ENCODE peak calls at places on chromosomes 7 and 10, in four cellular contexts. P is NT2/D1, X is adipocyte, R is HCT116. S is an unnamed sample.

GRCh38 chr7:157077986-157078644 is 60.6 kb upstream of the UBE3C start:
- DNase-seq in P (no peak), R (no peak), X (peak; percentile 14), S (no peak)

GRCh38 chr10:1358860-1359598 is 302.8 kb downstream of the WDR37 start:
- DNase-seq in R (no peak), P (no peak), X (no peak), S (no peak)

GRCh38 chr10:89670926-89671325 is 25.9 kb upstream of the PANK1 start:
- DNase-seq in P (no peak), X (peak; percentile 15), R (no peak), S (no peak)

GRCh38 chr7:149196151-149196704 is 882 bp downstream of the ZNF282 start:
- DNase-seq in P (no peak), X (peak; percentile 49), R (no peak), S (no peak)

GRCh38 chr10:123974406-123974805 is 82.8 kb upstream of the CPXM2 start:
- DNase-seq in R (peak; percentile 99), P (no peak), X (no peak), S (no peak)

GRCh38 chr7:46854958-46855473 is 726.9 kb downstream of the TNS3 start:
- DNase-seq in R (no peak), X (peak; percentile 52), P (no peak), S (no peak)

GRCh38 chr7:50211306-50212015 is 93.1 kb upstream of the IKZF1 start:
- DNase-seq in X (no peak), R (no peak), P (no peak), S (no peak)

GRCh38 chr7:131219277-131220041 is 108.2 kb upstream of the MKLN1 start:
- DNase-seq in R (no peak), P (peak; percentile 47), X (no peak), S (no peak)

GRCh38 chr7:79787101-79787500 is 333.6 kb upstream of the MAGI2 start:
- DNase-seq in X (no peak), P (no peak), R (no peak), S (no peak)

GRCh38 chr10:77456414-77456813 is 181.2 kb downstream of the KCNMA1 start:
- DNase-seq in R (no peak), X (no peak), P (no peak), S (no peak)

GRCh38 chr7:66152538-66153191 is 38.0 kb downstream of the CRCP start:
- DNase-seq in P (peak; percentile 58), R (no peak), X (peak; percentile 62), S (peak; percentile 14)

GRCh38 chr7:116211006-116211912 is 920 bp downstream of the TES start:
- DNase-seq in X (peak; percentile 94), P (peak; percentile 36), R (peak; percentile 93), S (peak; percentile 15)

GRCh38 chr10:67492317-67493019 is 203.5 kb downstream of the CTNNA3 start:
- DNase-seq in P (no peak), R (no peak), X (peak; percentile 22), S (no peak)

GRCh38 chr10:63866747-63867140 is 345.5 kb downstream of the REEP3 start:
- DNase-seq in R (peak; percentile 51), X (peak; percentile 25), P (no peak), S (no peak)

GRCh38 chr10:50510517-50511473 is 113.0 kb downstream of the SGMS1 start:
- DNase-seq in R (no peak), X (no peak), P (no peak), S (no peak)

GRCh38 chr10:75611972-75612331 is 180.5 kb downstream of the LRMDA start:
- DNase-seq in R (no peak), X (no peak), P (no peak), S (no peak)

GRCh38 chr10:103490986-103491314 is 2.6 kb upstream of the NEURL1 start:
- DNase-seq in P (no peak), R (no peak), X (no peak), S (no peak)

GRCh38 chr7:26188291-26188999 is 12.1 kb downstream of the HNRNPA2B1 start:
- DNase-seq in R (no peak), X (no peak), P (no peak), S (no peak)

GRCh38 chr10:62075912-62076311 is 174.4 kb downstream of the ARID5B start:
- DNase-seq in X (no peak), P (no peak), R (no peak), S (no peak)

GRCh38 chr7:123601530-123601929 is at the start of gene ASB15:
- DNase-seq in P (no peak), R (no peak), X (no peak), S (no peak)

GRCh38 chr7:130141161-130141857 is 63.9 kb downstream of the TMEM209 start:
- DNase-seq in R (no peak), P (peak; percentile 92), X (peak; percentile 57), S (peak; percentile 82)

GRCh38 chr7:136555933-136556332 is 312.5 kb upstream of the CHRM2 start:
- DNase-seq in P (no peak), X (peak; percentile 11), R (no peak), S (no peak)

DNA sequence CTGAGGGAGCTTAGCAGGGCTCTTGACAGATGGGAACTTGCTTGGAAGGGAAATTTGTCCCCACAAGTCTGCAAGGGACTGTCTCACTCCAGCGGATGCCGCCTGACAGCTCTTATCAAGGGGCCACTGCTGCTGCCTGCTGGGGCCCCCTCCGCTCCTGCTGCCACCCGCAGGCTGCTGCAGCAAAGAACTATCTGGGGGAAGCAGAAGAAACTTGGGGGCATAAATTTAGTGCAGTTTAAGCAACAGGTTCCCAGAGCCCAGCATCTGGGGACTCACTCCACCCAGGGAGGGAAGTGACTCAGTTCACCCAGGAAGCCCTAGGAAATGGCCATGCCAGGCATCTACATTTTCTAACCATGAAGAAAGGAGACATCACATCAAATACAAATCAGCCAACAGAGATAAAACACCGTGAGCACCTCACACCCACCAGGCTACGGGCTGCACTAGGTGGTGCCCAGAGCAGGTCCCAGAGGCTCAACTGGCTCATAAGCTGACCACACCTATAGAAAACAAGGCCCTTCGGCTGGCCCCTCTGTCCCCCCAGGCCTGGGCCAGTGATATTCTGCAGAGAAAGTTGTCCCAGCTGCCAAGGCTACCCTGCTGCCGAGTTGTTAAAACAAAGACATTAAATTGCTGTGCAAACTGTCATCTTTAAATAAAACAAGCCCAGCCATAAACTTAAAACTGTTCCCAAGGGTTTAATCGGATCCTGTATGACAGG is 3.7 kb downstream of the RGS10 start:
- DNase-seq in X (no peak), R (no peak), P (no peak), S (no peak)
- H3K9ac ChIP-seq in X (no peak overlapping the region), R (no peak overlapping the region), P (no peak overlapping the region), S (no peak overlapping the region)

DNA sequence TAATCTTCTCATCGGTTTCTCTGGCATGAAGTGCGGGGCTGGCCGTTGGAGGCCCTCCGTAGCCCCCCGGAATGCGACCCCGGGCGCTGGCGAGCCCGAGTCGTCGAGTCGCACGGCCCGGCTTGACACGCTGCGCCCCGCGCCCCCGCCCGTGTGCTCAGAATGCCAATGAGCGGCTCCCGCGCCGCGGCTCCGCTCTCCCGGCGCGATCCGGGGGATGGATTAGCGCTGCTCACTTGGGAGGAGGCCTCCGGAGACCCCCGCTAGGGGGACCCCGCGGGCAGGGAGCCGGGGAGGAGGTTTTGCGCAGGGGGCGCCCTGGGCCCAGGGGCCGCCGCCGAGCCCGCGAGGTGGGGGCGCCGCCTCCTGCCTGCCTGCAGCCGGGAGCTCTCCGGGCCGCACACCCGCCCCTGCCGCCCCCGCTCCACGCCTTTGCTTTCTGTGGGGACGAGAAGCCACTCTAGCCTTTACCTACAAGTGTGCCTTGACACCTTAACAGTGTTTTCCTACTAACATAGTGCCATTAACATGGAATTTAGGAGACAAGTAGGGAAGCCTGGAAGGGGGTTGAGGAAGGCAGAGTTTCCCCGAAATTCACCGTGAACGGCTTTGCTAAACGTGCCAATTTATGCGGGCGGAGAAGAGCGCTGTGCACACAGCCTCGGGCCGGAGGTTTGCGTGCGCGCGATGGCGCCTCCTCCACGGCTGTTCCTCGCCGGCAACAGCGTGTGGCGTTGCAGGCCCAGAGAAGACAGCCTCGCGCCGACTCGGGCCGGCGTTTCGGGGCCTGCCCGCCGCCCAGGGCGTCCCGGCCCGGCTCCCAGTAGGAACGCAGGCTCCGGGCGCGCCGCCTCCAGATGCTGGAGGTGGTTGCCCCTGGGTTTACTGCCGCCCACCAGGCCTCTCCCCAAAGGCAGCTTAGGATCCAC is 7.1 kb downstream of the SHH start:
- DNase-seq in R (no peak), X (peak; percentile 81), P (peak; percentile 75), S (peak; percentile 85)
- H3K27me3 ChIP-seq in R (no peaks in the 10 kb centered on the region), X (peaks cover 42% of the 10 kb centered on the region), P (peaks cover 81% of the 10 kb centered on the region), S (peaks cover 45% of the 10 kb centered on the region)

DNA sequence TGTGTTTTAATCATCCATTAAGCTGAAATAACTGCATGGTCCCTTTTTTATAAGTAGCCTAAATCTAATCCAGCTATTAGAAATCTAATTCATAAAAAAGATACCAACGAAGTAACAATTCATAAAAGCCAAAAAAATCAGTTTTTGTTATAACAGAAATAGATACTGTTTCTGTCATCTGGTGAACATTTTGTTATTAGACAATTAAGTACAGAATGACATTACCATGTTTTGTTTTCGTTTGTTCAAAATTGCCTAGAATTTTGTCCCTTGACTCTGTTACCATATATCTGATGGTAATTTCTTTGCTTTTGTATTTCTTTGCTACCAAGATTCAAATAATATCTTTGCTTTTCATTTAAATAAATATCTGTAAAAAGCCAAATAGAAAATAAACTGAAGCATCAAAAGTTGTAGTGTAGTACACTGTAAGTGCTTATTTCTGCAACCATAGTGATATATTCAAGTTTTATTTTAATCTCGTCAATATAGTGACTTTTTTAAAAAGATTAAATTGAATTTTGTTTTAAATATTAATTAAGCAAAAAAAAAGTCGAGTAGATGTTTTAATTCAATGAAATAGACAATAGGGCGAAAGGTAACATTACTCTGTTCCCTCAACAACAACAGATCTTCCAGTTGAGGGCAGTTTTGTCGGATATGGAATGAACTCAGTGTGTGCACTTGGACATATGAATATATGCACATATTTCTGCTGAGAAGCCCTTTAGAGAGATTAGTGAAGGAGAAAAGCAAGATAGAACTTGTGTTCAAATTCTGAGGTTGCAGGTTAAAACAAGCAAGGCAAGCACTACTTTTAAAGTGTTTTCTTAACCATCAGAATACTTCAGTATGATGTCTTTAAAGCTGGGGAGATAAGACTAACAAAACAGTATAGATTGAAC is 7.9 kb upstream of the IGF2BP3 start:
- DNase-seq in P (no peak), R (no peak), X (no peak), S (no peak)
- H3K9ac ChIP-seq in P (no peak overlapping the region), R (no peak overlapping the region), X (no peak overlapping the region), S (no peak overlapping the region)

GRCh38 chr10:80501381-80501912 is 36.3 kb upstream of the SH2D4B start:
- DNase-seq in P (no peak), R (no peak), X (no peak), S (no peak)

GRCh38 chr10:80502621-80503583 is 34.8 kb upstream of the SH2D4B start:
- DNase-seq in R (no peak), X (no peak), P (no peak), S (no peak)

GRCh38 chr10:80498833-80499671 is 38.6 kb upstream of the SH2D4B start:
- DNase-seq in P (peak; percentile 42), R (peak; percentile 85), X (peak; percentile 98), S (no peak)

GRCh38 chr10:80501913-80502521 is 35.7 kb upstream of the SH2D4B start:
- DNase-seq in R (no peak), X (no peak), P (no peak), S (no peak)

DNA sequence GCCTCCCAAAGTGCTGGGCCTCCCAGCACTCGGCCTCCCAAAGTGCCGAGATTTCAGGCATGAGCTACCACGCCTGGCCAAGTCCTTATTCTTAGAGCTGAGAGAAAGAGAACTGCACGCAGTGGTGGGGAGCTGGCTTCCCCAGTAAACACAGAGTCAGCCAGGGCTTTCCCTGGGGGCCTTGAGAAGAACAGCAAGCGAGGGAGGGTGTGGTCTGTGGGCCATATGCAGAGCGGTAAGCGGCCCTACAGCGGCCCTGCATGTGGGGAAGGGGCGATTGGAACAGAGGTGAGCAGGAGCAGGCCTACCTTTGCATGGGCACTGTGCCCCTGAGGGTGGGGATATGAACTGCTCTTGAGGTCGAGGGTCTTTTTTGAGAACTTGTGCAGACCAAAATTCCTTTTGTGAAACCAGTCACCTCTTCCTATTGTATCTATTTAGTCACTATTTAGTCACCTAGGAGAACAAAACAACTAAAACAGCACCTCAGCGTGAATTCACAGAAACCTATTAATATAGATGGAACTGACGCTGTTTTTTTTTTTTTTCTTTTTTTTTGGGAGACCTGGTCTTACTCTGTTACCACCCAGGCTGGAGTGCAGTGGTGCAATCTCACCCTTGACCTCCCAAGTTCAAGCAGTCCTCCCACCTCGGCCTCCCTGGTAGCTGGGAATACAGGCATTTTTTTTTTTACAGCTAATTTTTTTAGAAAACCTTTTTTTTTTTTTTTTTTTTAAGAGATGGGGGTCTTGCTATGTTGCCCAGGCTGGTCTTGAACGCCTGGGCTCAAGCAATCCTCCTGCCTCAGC is 36.9 kb upstream of the SH2D4B start:
- DNase-seq in P (no peak), R (no peak), X (no peak), S (no peak)
- H3K27me3 ChIP-seq in P (no peaks in the 10 kb centered on the region), R (no peaks in the 10 kb centered on the region), X (no peaks in the 10 kb centered on the region), S (no peaks in the 10 kb centered on the region)